ENCODE peak calls at places on chromosomes 7 and 10, in ten cellular contexts. S is RCC 7860; R is NCI-H1930; O is iPS-NIHi11; I is ACHN; H is effector memory CD4-positive, alpha-beta T cell; G is naive thymus-derived CD4-positive, alpha-beta T cell; B is activated T-cell treated with anti-CD3 and anti-CD28 coated beads for 1 hour; A is activated naive CD4-positive, alpha-beta T cell treated with anti-CD3 and anti-CD28 coated beads, Interleukin-2, amount 10 ng/mL, durations not matched to agents 7 days and 5 days; Q is AG09319. N is an unnamed sample.

GRCh38 chr7:155808551-155809331 is 3.5 kb downstream of the SHH start:
- DNase-seq in S (peak), R (no peak), O (peak), I (peak), H (no peak), G (no peak), B (no peak), A (no peak), Q (no peak), N (peak)

GRCh38 chr7:74409571-74409970 is 44.1 kb upstream of the GTF2IRD1 start:
- DNase-seq in S (no peak), R (no peak), O (no peak), I (no peak), H (no peak), G (no peak), B (no peak), A (no peak), Q (no peak), N (no peak)

GRCh38 chr7:140456627-140457051 is 22.7 kb downstream of the MKRN1 start:
- DNase-seq in S (no peak), R (no peak), O (no peak), I (no peak), H (no peak), G (no peak), B (no peak), A (no peak), Q (no peak), N (no peak)

GRCh38 chr10:124626759-124627380 is 117.3 kb downstream of the FAM53B start:
- DNase-seq in S (no peak), R (no peak), O (peak), I (no peak), H (peak), G (peak), B (no peak), A (peak), Q (no peak), N (no peak)

GRCh38 chr10:94683214-94684054 is at the start of gene CYP2C18:
- DNase-seq in S (no peak), R (no peak), O (no peak), I (no peak), H (no peak), G (no peak), B (no peak), A (no peak), Q (no peak), N (no peak)

GRCh38 chr10:71836594-71836970 is 14.5 kb downstream of the PSAP start:
- DNase-seq in S (no peak), R (no peak), O (no peak), I (no peak), H (no peak), G (no peak), B (no peak), A (no peak), Q (no peak), N (no peak)

GRCh38 chr7:41869091-41869490 is 166.2 kb upstream of the INHBA start:
- DNase-seq in S (peak), R (no peak), O (no peak), I (no peak), H (no peak), G (no peak), B (no peak), A (no peak), Q (no peak), N (no peak)

GRCh38 chr7:22326181-22326580 is 30.8 kb downstream of the RAPGEF5 start:
- DNase-seq in S (no peak), R (no peak), O (no peak), I (no peak), H (no peak), G (no peak), B (no peak), A (no peak), Q (no peak), N (no peak)

GRCh38 chr10:18312385-18313145 is 172.3 kb downstream of the CACNB2 start:
- DNase-seq in S (peak), R (no peak), O (peak), I (peak), H (no peak), G (no peak), B (no peak), A (no peak), Q (no peak), N (no peak)

GRCh38 chr7:80581472-80581871 is 57.0 kb upstream of the CD36 start:
- DNase-seq in S (no peak), R (no peak), O (no peak), I (no peak), H (no peak), G (no peak), B (no peak), A (no peak), Q (no peak), N (no peak)

GRCh38 chr7:99827040-99827778 is 604 bp upstream of the CYP3A43 start:
- DNase-seq in S (no peak), R (no peak), O (no peak), I (no peak), H (no peak), G (no peak), B (no peak), A (no peak), Q (no peak), N (no peak)

GRCh38 chr10:33982995-33983394 is 648.5 kb upstream of the NRP1 start:
- DNase-seq in S (no peak), R (no peak), O (no peak), I (no peak), H (no peak), G (no peak), B (no peak), A (no peak), Q (no peak), N (no peak)

GRCh38 chr10:77109470-77109994 is 528.1 kb downstream of the KCNMA1 start:
- DNase-seq in S (no peak), R (no peak), O (no peak), I (no peak), H (no peak), G (no peak), B (no peak), A (no peak), Q (no peak), N (no peak)

GRCh38 chr10:47354162-47354561 is 6.0 kb downstream of the RBP3 start:
- DNase-seq in S (peak), R (no peak), O (no peak), I (peak), H (no peak), G (no peak), B (no peak), A (no peak), Q (no peak), N (no peak)

GRCh38 chr10:97388152-97388551 is 13.0 kb downstream of the RRP12 start:
- DNase-seq in S (no peak), R (no peak), O (no peak), I (no peak), H (no peak), G (no peak), B (no peak), A (no peak), Q (no peak), N (no peak)

GRCh38 chr7:151076863-151077704 is 3.5 kb downstream of the FASTK start:
- DNase-seq in S (no peak), R (no peak), O (peak), I (peak), H (no peak), G (no peak), B (no peak), A (no peak), Q (no peak), N (peak)